ENCODE peak calls at places on chromosomes 2 and 18, in five cellular contexts. A is HepG2; V is HCT116; O is fibroblast of lung; U is CD8-positive, alpha-beta T cell. I is an unnamed sample.

GRCh38 chr18:76364282-76365259 is 130.5 kb downstream of the ZNF516 start:
- DNase-seq in O (no peak), A (no peak), U (no peak), V (no peak), I (no peak)

GRCh38 chr2:216885117-216885553 is 25.3 kb upstream of the TNP1 start:
- DNase-seq in V (no peak), O (no peak), A (no peak), U (no peak), I (no peak)

GRCh38 chr2:130387071-130387400 is 31.2 kb downstream of the PTPN18 start:
- DNase-seq in O (no peak), V (no peak), U (no peak), A (no peak), I (no peak)

GRCh38 chr2:46298522-46299351 is 1.5 kb downstream of the EPAS1 start:
- DNase-seq in V (no peak), A (no peak), U (no peak), O (peak; percentile 58), I (peak; percentile 60)

GRCh38 chr18:10232062-10232461 is 222.4 kb upstream of the APCDD1 start:
- DNase-seq in A (no peak), O (no peak), V (no peak), U (no peak), I (no peak)

GRCh38 chr2:227864161-227864756 is 7.2 kb upstream of the DAW1 start:
- DNase-seq in V (no peak), O (peak; percentile 78), U (no peak), A (no peak), I (no peak)

GRCh38 chr2:65453916-65454315 is 21.5 kb upstream of the SPRED2 start:
- DNase-seq in A (no peak), V (no peak), O (no peak), U (no peak), I (peak; percentile 62)

GRCh38 chr2:219059375-219059724 is 1.4 kb downstream of the IHH start:
- DNase-seq in A (no peak), V (no peak), U (no peak), O (no peak), I (no peak)

GRCh38 chr2:73828818-73829570 is at the start of gene STAMBP:
- DNase-seq in V (peak; percentile 95), U (peak; percentile 91), O (peak; percentile 97), A (peak; percentile 98), I (peak; percentile 96)

GRCh38 chr2:70002241-70002896 is 40.9 kb upstream of the ASPRV1 start:
- DNase-seq in A (no peak), U (no peak), O (no peak), V (no peak), I (peak; percentile 9)

GRCh38 chr2:163800889-163801498 is 65.2 kb upstream of the FIGN start:
- DNase-seq in A (no peak), U (no peak), O (peak; percentile 28), V (no peak), I (no peak)

GRCh38 chr2:4972472-4972871 is 719.7 kb upstream of the SOX11 start:
- DNase-seq in V (no peak), A (no peak), O (no peak), U (no peak), I (no peak)

GRCh38 chr2:101679037-101679726 is 18.3 kb upstream of the MAP4K4 start:
- DNase-seq in O (peak; percentile 86), V (no peak), A (peak; percentile 80), U (no peak), I (no peak)

GRCh38 chr2:20005067-20005627 is 7.3 kb downstream of the MATN3 start:
- DNase-seq in O (no peak), V (no peak), U (no peak), A (peak; percentile 92), I (no peak)

GRCh38 chr2:37768491-37768925 is 97.1 kb upstream of the CDC42EP3 start:
- DNase-seq in A (peak; percentile 25), U (no peak), V (no peak), O (peak; percentile 92), I (peak; percentile 60)

GRCh38 chr2:52703004-52703403 is 1064.6 kb upstream of the CHAC2 start:
- DNase-seq in O (no peak), A (no peak), V (no peak), U (no peak), I (no peak)

GRCh38 chr2:52695731-52696130 is 1071.9 kb upstream of the CHAC2 start:
- DNase-seq in U (no peak), V (no peak), O (peak; percentile 43), A (no peak), I (no peak)

DNA sequence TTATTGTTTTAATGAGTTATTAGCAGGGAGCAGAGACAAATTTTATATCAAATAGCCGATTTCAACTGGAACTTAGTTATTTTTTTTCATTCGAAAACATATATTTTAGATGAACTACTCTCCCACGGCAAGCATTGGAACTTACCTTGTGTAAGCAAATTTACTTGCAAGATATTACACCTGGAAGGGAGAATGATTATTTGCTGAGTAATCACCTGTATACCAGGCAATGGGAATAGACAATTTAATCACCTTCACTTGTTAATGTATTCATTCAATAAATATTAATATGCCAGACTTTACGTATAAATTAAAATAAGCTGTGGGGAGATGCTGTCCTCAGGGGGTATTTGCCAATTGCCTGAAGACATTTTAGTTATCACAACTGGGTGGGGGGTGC is 1069.9 kb upstream of the CHAC2 start:
- DNase-seq in U (no peak), O (no peak), V (no peak), A (no peak), I (no peak)
- H3K4me1 ChIP-seq in U (no peaks in the 10 kb centered on the region), O (no peaks in the 10 kb centered on the region), V (no peaks in the 10 kb centered on the region), A (no peaks in the 10 kb centered on the region), I (no peaks in the 10 kb centered on the region)

GRCh38 chr2:111062417-111062816 is 58.3 kb upstream of the BCL2L11 start:
- DNase-seq in U (no peak), O (peak; percentile 2), V (no peak), A (no peak), I (no peak)
- H3K4me3 ChIP-seq in U (no peak overlapping the region), O (no peak overlapping the region), V (no peak overlapping the region), A (no peak overlapping the region), I (no peak overlapping the region)

DNA sequence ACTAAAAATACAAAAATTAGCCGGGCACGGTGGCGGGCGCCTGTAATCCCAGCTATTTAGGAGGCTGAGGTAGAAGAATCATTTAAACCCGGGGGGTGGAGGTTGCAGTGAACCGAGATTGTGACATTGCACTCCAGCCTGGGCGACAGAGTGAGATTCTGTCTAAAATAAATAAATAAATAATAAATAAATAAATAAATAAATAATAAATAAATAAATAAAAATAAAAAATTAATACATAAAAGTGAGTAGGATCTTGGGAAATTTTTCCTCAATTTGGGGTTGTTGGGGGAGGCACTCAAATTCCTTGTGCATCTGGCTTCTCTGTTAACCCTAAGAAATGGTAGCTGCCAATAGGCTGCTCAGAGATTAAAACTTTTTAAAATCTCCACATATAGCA is 20.3 kb upstream of the FOXI3 start:
- DNase-seq in V (no peak), U (no peak), O (no peak), A (no peak), I (no peak)
- H3K27me3 ChIP-seq in V (peaks cover 3% of the 10 kb centered on the region), U (no peaks in the 10 kb centered on the region), O (no peaks in the 10 kb centered on the region), A (peaks cover 3% of the 10 kb centered on the region), I (no peaks in the 10 kb centered on the region)

GRCh38 chr2:200317975-200318374 is 11.5 kb downstream of the SPATS2L start:
- DNase-seq in O (no peak), U (no peak), A (no peak), V (no peak), I (no peak)

GRCh38 chr2:200310545-200310971 is 4.1 kb downstream of the SPATS2L start:
- DNase-seq in A (no peak), V (no peak), O (peak; percentile 55), U (no peak), I (no peak)

GRCh38 chr2:200311139-200311538 is 4.6 kb downstream of the SPATS2L start:
- DNase-seq in U (no peak), V (no peak), O (no peak), A (no peak), I (no peak)

GRCh38 chr2:200318940-200319435 is 12.5 kb downstream of the SPATS2L start:
- DNase-seq in A (peak; percentile 98), V (no peak), O (no peak), U (no peak), I (no peak)

DNA sequence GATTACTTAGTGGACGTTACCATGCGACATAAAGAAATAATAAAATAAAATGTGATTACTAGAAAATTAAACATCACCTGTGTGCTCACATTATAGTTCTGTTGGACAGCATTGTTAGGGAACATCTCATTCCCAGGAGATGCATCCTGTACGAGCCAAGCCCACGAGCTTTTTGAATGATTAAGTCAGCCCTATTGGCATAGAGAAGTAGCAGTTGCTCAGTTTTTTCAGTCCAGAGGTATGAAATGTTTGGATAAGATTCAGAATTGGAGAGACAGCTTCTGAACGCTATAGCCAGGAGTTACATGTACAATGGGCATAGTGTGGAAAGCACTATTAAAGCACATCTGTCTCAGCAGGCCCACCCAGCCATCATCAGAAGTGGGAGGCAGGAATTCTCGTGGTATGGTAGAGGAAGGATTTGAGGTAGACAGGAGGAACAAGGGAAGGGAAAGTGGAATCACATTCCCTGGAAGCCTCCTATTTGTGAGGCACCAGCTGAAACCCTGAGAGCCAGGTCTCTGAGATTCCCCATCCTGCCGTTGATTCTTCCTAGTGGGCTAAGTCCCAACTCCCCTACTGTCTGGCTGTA is 8.6 kb downstream of the SPATS2L start:
- DNase-seq in A (no peak), O (no peak), U (no peak), V (no peak), I (no peak)
- H3K4me1 ChIP-seq in A (peaks cover 99% of the 10 kb centered on the region), O (peaks cover 29% of the 10 kb centered on the region), U (no peaks in the 10 kb centered on the region), V (peaks cover 43% of the 10 kb centered on the region), I (peaks cover 90% of the 10 kb centered on the region)

GRCh38 chr18:32770181-32770650 is 2.6 kb downstream of the KLHL14 start:
- DNase-seq in A (peak; percentile 23), V (no peak), O (no peak), U (no peak), I (no peak)

GRCh38 chr18:32771169-32771751 is 1.6 kb downstream of the KLHL14 start:
- DNase-seq in O (no peak), U (no peak), A (peak; percentile 25), V (no peak), I (no peak)

GRCh38 chr18:32771871-32772499 is 838 bp downstream of the KLHL14 start:
- DNase-seq in V (no peak), O (no peak), A (no peak), U (no peak), I (no peak)

GRCh38 chr18:32769242-32770180 is 3.3 kb downstream of the KLHL14 start:
- DNase-seq in V (no peak), U (no peak), O (no peak), A (peak; percentile 82), I (no peak)

GRCh38 chr18:32770651-32771168 is 2.1 kb downstream of the KLHL14 start:
- DNase-seq in U (no peak), A (no peak), V (no peak), O (no peak), I (no peak)
- H3K4me3 ChIP-seq in U (peak overlapping the region; percentile 33), A (peak overlapping the region; percentile 88), V (no peak overlapping the region), O (peak overlapping the region; percentile 45), I (no peak overlapping the region)

GRCh38 chr2:25165992-25166618 is 2.3 kb downstream of the POMC start:
- DNase-seq in U (peak; percentile 45), A (peak; percentile 39), V (peak; percentile 35), O (no peak), I (peak; percentile 63)
- H3K27me3 ChIP-seq in U (peaks cover 8% of the 10 kb centered on the region), A (peaks cover 10% of the 10 kb centered on the region), V (no peaks in the 10 kb centered on the region), O (peaks cover 49% of the 10 kb centered on the region), I (no peaks in the 10 kb centered on the region)